ENCODE peak calls at places on chromosome 11, in ten cellular contexts. S is vagina; T is activated naive CD4-positive, alpha-beta T cell; B is HTR-8/SVneo; Z is stromal cell of bone marrow; P is lung; X is neuronal stem cell; W is NCI-H510A treated with DMSO at 0.1 percent for 48 hours; R is H54; C is EL. L is an unnamed sample.
A peak's percentile ranks its signal among the peaks of the same experiment; 100 is the strongest.

GRCh38 chr11:116888884-116889549 is 51.6 kb upstream of the APOA1 start:
- DNase-seq in S (no peak), T (no peak), B (no peak), Z (no peak), P (no peak), X (no peak), W (no peak), R (no peak), C (no peak), L (no peak)

GRCh38 chr11:69640260-69640994 is 529 bp upstream of the CCND1 start:
- DNase-seq in S (no peak), T (no peak), B (no peak), Z (no peak), P (no peak), X (no peak), W (no peak), R (no peak), C (peak; percentile 51), L (peak; percentile 80)

GRCh38 chr11:31492320-31492913 is 17.0 kb downstream of the IMMP1L start:
- DNase-seq in S (no peak), T (no peak), B (no peak), Z (peak; percentile 74), P (no peak), X (no peak), W (no peak), R (no peak), C (no peak), L (no peak)

GRCh38 chr11:85752201-85752889 is 58.6 kb downstream of the SYTL2 start:
- DNase-seq in S (no peak), T (no peak), B (no peak), Z (no peak), P (no peak), X (no peak), W (no peak), R (no peak), C (no peak), L (no peak)

GRCh38 chr11:19370100-19370861 is 129.5 kb upstream of the E2F8 start:
- DNase-seq in S (peak; percentile 93), T (no peak), B (no peak), Z (no peak), P (peak; percentile 36), X (no peak), W (no peak), R (no peak), C (peak; percentile 82), L (no peak)

GRCh38 chr11:1150769-1151365 is 6.9 kb upstream of the MUC5AC start:
- DNase-seq in S (no peak), T (no peak), B (peak; percentile 37), Z (peak; percentile 54), P (no peak), X (no peak), W (no peak), R (no peak), C (peak; percentile 24), L (peak; percentile 39)

GRCh38 chr11:61731956-61732675 is 20.3 kb upstream of the MYRF start:
- DNase-seq in S (no peak), T (no peak), B (no peak), Z (no peak), P (no peak), X (no peak), W (no peak), R (no peak), C (no peak), L (no peak)

GRCh38 chr11:47791774-47792173 is 24.6 kb upstream of the FNBP4 start:
- DNase-seq in S (no peak), T (no peak), B (no peak), Z (no peak), P (no peak), X (no peak), W (no peak), R (no peak), C (no peak), L (no peak)

GRCh38 chr11:28966951-28967350 is 858.8 kb downstream of the METTL15 start:
- DNase-seq in S (no peak), T (no peak), B (no peak), Z (no peak), P (no peak), X (no peak), W (no peak), R (no peak), C (peak; percentile 31), L (no peak)

GRCh38 chr11:49302360-49302759 is 94.0 kb upstream of the FOLH1 start:
- DNase-seq in S (no peak), T (no peak), B (no peak), Z (no peak), P (no peak), X (no peak), W (no peak), R (no peak), C (no peak), L (no peak)

GRCh38 chr11:23399995-23400394 is 539.7 kb upstream of the CCDC179 start:
- DNase-seq in S (no peak), T (no peak), B (no peak), Z (no peak), P (peak; percentile 27), X (no peak), W (no peak), R (no peak), C (no peak), L (no peak)

GRCh38 chr11:22338465-22338810 is 257 bp downstream of the SLC17A6 start:
- DNase-seq in S (no peak), T (no peak), B (no peak), Z (no peak), P (no peak), X (no peak), W (no peak), R (no peak), C (no peak), L (no peak)

L was measured in retina.